ENCODE peak calls at places on chromosomes 7 and 10, in six cellular contexts. One of them, this sample, is unnamed.

GRCh38 chr7:17530249-17530648 is 231.8 kb downstream of the AHR start:
- DNase-seq in MM.1S: no peak
- DNase-seq in GM23248: peak
- DNase-seq in SK-N-MC: no peak
- DNase-seq in K562: no peak
- DNase-seq in fibroblast of lung: peak
- DNase-seq in this sample: no peak

GRCh38 chr7:954330-955238 is at the start of gene ADAP1:
- DNase-seq in MM.1S: no peak
- DNase-seq in GM23248: peak
- DNase-seq in fibroblast of lung: peak
- DNase-seq in SK-N-MC: no peak
- DNase-seq in K562: peak
- DNase-seq in this sample: peak

GRCh38 chr7:110317699-110318265 is 773.1 kb upstream of the LRRN3 start:
- DNase-seq in fibroblast of lung: peak
- DNase-seq in K562: no peak
- DNase-seq in GM23248: no peak
- DNase-seq in MM.1S: no peak
- DNase-seq in SK-N-MC: no peak
- DNase-seq in this sample: peak

GRCh38 chr7:156993925-156994235 is 16.6 kb downstream of the MNX1 start:
- DNase-seq in fibroblast of lung: no peak
- DNase-seq in K562: no peak
- DNase-seq in GM23248: no peak
- DNase-seq in SK-N-MC: no peak
- DNase-seq in MM.1S: no peak
- DNase-seq in this sample: no peak

GRCh38 chr10:119669975-119670640 is 18.9 kb downstream of the BAG3 start:
- DNase-seq in fibroblast of lung: no peak
- DNase-seq in K562: no peak
- DNase-seq in MM.1S: no peak
- DNase-seq in SK-N-MC: no peak
- DNase-seq in GM23248: no peak
- DNase-seq in this sample: no peak

GRCh38 chr7:131488361-131488760 is 68.1 kb downstream of the PODXL start:
- DNase-seq in SK-N-MC: no peak
- DNase-seq in fibroblast of lung: no peak
- DNase-seq in K562: no peak
- DNase-seq in MM.1S: no peak
- DNase-seq in GM23248: peak
- DNase-seq in this sample: no peak

GRCh38 chr7:74542558-74543117 is 88.9 kb downstream of the GTF2IRD1 start:
- DNase-seq in SK-N-MC: peak
- DNase-seq in fibroblast of lung: peak
- DNase-seq in K562: no peak
- DNase-seq in MM.1S: no peak
- DNase-seq in GM23248: no peak
- DNase-seq in this sample: no peak

GRCh38 chr10:45373783-45374450 is at the start of gene ALOX5:
- DNase-seq in MM.1S: peak
- DNase-seq in K562: peak
- DNase-seq in fibroblast of lung: no peak
- DNase-seq in SK-N-MC: no peak
- DNase-seq in GM23248: peak
- DNase-seq in this sample: peak

GRCh38 chr7:93119191-93119905 is 1.6 kb upstream of the SAMD9 start:
- DNase-seq in GM23248: peak
- DNase-seq in MM.1S: no peak
- DNase-seq in K562: no peak
- DNase-seq in fibroblast of lung: no peak
- DNase-seq in SK-N-MC: no peak
- DNase-seq in this sample: no peak

GRCh38 chr10:112383325-112383724 is 9.4 kb downstream of the ACSL5 start:
- DNase-seq in fibroblast of lung: peak
- DNase-seq in SK-N-MC: no peak
- DNase-seq in K562: peak
- DNase-seq in MM.1S: no peak
- DNase-seq in GM23248: peak
- DNase-seq in this sample: no peak

GRCh38 chr7:82443801-82444219 is 233 bp upstream of the CACNA2D1 start:
- DNase-seq in MM.1S: peak
- DNase-seq in SK-N-MC: no peak
- DNase-seq in GM23248: peak
- DNase-seq in K562: no peak
- DNase-seq in fibroblast of lung: peak
- DNase-seq in this sample: peak

GRCh38 chr10:72097448-72098300 is 9.3 kb upstream of the SPOCK2 start:
- DNase-seq in MM.1S: no peak
- DNase-seq in K562: peak
- DNase-seq in GM23248: peak
- DNase-seq in SK-N-MC: no peak
- DNase-seq in fibroblast of lung: peak
- DNase-seq in this sample: no peak

GRCh38 chr10:5684971-5685763 is 529 bp downstream of the TASOR2 start:
- DNase-seq in K562: peak
- DNase-seq in fibroblast of lung: peak
- DNase-seq in SK-N-MC: peak
- DNase-seq in GM23248: peak
- DNase-seq in MM.1S: peak
- DNase-seq in this sample: peak

DNA sequence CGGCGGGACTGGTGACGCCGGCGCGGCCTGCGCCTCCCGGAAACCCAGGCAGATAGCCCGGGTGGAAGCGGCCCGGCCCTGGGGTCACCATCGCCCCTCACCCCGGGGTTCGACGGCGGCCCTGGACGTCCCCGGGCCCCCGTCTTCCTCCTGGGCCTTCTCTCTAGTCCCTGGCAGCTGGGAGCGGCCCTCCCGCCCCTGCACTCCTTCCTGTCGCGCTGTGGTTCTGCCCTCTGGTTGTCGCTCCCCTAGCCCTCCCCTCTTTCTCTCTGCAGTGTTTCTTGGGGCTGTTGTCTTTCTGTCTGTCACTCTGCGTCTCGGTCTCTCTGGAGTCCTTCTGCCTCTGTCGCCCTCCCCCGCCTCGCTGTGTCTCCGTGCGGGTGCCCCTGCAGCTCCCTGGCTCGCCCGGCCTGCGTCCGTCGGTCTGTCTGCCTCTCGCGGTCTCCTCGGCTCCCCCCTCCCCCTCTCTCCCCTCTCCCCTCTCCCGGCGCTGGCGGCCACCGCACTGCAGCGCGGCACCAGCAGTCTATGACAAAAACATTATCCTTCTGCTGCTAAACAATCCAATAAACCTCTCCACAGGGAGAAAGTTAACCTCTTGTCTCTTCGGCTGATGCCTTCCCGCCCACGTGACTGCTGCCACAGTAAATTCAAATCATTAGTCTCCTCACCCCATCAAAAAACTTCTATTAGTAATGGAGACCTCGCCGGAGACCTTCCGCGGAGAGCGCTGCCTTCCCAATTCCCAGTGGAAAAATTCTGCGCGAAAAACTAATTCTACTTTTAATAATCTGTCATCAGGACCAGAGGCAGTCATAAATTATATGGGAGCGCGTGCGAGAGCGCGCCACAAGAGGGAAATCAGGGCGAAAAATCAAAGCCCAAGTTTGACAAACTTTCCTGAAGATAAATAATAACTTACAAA is 90.3 kb upstream of the PAX2 start:
- DNase-seq in fibroblast of lung: no peak
- DNase-seq in SK-N-MC: no peak
- DNase-seq in GM23248: peak
- DNase-seq in K562: no peak
- DNase-seq in MM.1S: no peak
- DNase-seq in this sample: peak
- H3K9ac ChIP-seq in fibroblast of lung: no peak
- H3K9ac ChIP-seq in SK-N-MC: no peak
- H3K9ac ChIP-seq in GM23248: no peak
- H3K9ac ChIP-seq in K562: no peak
- H3K9ac ChIP-seq in MM.1S: no peak
- H3K9ac ChIP-seq in this sample: no peak

DNA sequence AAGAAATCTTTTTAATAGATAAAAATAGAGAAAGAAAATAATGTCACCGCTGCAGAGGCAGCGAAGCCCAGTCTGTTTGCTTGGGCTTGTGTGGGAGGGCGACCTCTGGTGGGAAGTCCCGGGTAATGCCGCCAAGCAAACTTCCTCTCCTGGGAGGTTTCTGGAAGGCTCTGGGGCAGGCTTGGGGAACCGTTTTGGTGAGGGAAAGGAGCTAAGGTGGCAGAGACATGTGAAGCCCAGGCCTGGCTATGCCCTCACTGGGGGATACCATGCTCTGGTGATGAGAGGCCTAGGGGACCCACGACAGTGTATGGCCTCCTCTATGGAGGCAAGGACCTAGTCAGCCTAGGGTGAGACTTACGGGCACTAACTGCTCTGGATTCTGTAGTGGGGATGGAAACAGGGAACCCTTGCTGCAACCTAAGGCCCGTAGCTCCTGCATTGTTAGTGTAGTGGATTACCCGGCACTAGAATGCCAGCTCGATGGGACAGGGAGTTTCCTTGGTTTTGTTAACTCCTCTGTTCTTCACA is 605.1 kb downstream of the LRMDA start:
- DNase-seq in K562: peak
- DNase-seq in SK-N-MC: no peak
- DNase-seq in fibroblast of lung: peak
- DNase-seq in MM.1S: peak
- DNase-seq in GM23248: peak
- DNase-seq in this sample: peak
- TF ChIP-seq EZH2 in K562: no peak
- TF ChIP-seq EZH2 in SK-N-MC: no peak
- TF ChIP-seq EZH2 in fibroblast of lung: no peak
- TF ChIP-seq EZH2 in MM.1S: no peak
- TF ChIP-seq EZH2 in GM23248: no peak
- TF ChIP-seq EZH2 in this sample: no peak

GRCh38 chr10:115933098-115933497 is 339.9 kb downstream of the GFRA1 start:
- DNase-seq in GM23248: no peak
- DNase-seq in MM.1S: peak
- DNase-seq in fibroblast of lung: no peak
- DNase-seq in K562: no peak
- DNase-seq in SK-N-MC: no peak
- DNase-seq in this sample: no peak

GRCh38 chr10:115939101-115939815 is 333.7 kb downstream of the GFRA1 start:
- DNase-seq in K562: no peak
- DNase-seq in SK-N-MC: peak
- DNase-seq in GM23248: no peak
- DNase-seq in fibroblast of lung: no peak
- DNase-seq in MM.1S: peak
- DNase-seq in this sample: no peak

GRCh38 chr10:115935731-115936130 is 337.3 kb downstream of the GFRA1 start:
- DNase-seq in K562: no peak
- DNase-seq in SK-N-MC: no peak
- DNase-seq in GM23248: no peak
- DNase-seq in fibroblast of lung: no peak
- DNase-seq in MM.1S: no peak
- DNase-seq in this sample: no peak

GRCh38 chr10:115937756-115938032 is 335.3 kb downstream of the GFRA1 start:
- DNase-seq in fibroblast of lung: no peak
- DNase-seq in MM.1S: no peak
- DNase-seq in K562: no peak
- DNase-seq in GM23248: peak
- DNase-seq in SK-N-MC: no peak
- DNase-seq in this sample: no peak

DNA sequence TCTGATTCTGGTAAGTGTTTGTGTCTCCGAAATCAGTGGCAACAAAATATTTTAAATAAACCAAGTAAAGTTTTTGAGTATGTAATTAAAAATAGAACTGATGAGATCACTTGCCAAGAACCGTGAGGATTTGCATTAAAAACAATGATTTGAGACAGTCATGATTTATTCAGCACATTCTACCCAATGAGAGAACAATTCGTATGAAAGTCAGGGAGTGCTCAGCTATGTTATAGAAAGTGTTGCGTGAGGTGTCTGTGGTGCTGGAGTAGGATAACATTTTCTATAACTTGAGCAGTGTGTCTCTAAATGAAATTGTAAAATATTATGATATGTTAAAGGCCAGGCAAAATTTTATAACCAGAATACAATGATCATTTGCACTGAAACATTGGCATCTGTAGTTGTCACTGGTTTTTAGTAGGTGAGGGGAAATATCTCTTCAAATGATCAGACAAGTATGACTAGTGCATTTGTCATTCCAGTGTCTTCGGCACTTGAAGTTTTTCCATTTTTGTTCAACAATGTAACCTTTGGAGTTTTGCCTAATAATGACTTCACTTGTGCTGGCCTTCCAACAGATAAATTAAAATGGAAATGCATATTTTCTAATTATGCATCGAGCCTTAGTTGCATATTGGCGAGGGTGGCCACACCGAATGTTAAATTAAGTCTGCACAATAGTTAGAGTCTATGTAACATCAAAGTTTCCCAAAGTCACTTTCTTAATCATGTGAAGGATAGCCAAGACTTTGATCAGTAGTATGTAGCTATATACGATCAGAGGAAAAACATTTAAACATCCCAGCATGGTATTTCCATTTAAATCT is 335.9 kb downstream of the GFRA1 start:
- DNase-seq in GM23248: peak
- DNase-seq in fibroblast of lung: peak
- DNase-seq in SK-N-MC: no peak
- DNase-seq in K562: no peak
- DNase-seq in MM.1S: no peak
- DNase-seq in this sample: no peak
- H3K9ac ChIP-seq in GM23248: no peak
- H3K9ac ChIP-seq in fibroblast of lung: no peak
- H3K9ac ChIP-seq in SK-N-MC: no peak
- H3K9ac ChIP-seq in K562: no peak
- H3K9ac ChIP-seq in MM.1S: no peak
- H3K9ac ChIP-seq in this sample: no peak

GRCh38 chr7:50954716-50955115 is 172.0 kb upstream of the GRB10 start:
- DNase-seq in GM23248: no peak
- DNase-seq in K562: no peak
- DNase-seq in fibroblast of lung: no peak
- DNase-seq in MM.1S: no peak
- DNase-seq in SK-N-MC: no peak
- DNase-seq in this sample: no peak

GRCh38 chr7:50953820-50954219 is 171.1 kb upstream of the GRB10 start:
- DNase-seq in GM23248: peak
- DNase-seq in fibroblast of lung: peak
- DNase-seq in MM.1S: no peak
- DNase-seq in SK-N-MC: no peak
- DNase-seq in K562: no peak
- DNase-seq in this sample: peak

GRCh38 chr7:50952544-50952943 is 169.8 kb upstream of the GRB10 start:
- DNase-seq in K562: no peak
- DNase-seq in SK-N-MC: no peak
- DNase-seq in fibroblast of lung: no peak
- DNase-seq in GM23248: no peak
- DNase-seq in MM.1S: peak
- DNase-seq in this sample: peak

GRCh38 chr7:50953303-50953702 is 170.6 kb upstream of the GRB10 start:
- DNase-seq in GM23248: peak
- DNase-seq in MM.1S: no peak
- DNase-seq in K562: no peak
- DNase-seq in fibroblast of lung: peak
- DNase-seq in SK-N-MC: no peak
- DNase-seq in this sample: no peak

DNA sequence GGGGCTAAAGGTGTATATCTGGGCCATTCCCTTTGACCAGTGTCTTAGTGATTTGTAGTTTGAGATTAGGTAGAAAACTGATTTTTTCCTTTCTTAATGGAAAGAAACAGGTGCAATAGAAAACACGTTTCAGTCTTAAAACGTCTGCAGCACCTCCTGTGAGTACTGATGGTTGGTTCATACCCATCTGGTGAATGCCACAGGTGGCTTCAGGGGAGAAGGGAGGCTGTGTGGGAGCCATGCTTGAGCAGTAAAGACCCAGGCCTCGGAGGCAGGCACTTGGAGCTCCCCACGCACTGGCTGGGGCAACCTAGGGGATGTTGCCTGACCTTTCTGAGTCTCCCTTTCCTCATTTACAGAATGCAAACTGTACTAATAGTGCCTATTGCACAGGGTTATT is 171.5 kb upstream of the GRB10 start:
- DNase-seq in fibroblast of lung: no peak
- DNase-seq in SK-N-MC: no peak
- DNase-seq in GM23248: no peak
- DNase-seq in MM.1S: peak
- DNase-seq in K562: no peak
- DNase-seq in this sample: no peak
- TF ChIP-seq EZH2 in fibroblast of lung: no peak
- TF ChIP-seq EZH2 in SK-N-MC: no peak
- TF ChIP-seq EZH2 in GM23248: no peak
- TF ChIP-seq EZH2 in MM.1S: no peak
- TF ChIP-seq EZH2 in K562: no peak
- TF ChIP-seq EZH2 in this sample: no peak

This sample was measured in neural progenitor cell.